ENCODE peak calls at places on chromosomes 16 and 17, in four cellular contexts. S, P, Y and Q are unnamed samples.
A peak's percentile ranks its signal among the peaks of the same experiment; 100 is the strongest.

GRCh38 chr17:21287703-21288449 is 3.4 kb downstream of the MAP2K3 start:
- DNase-seq in P (peak; percentile 96), S (peak; percentile 94), Y (peak; percentile 79), Q (peak; percentile 98)

GRCh38 chr16:22624038-22624656 is 113.5 kb downstream of the NPIPB5 start:
- DNase-seq in P (no peak), S (no peak), Y (no peak), Q (no peak)

GRCh38 chr16:1383556-1383955 is 30.9 kb downstream of the UNKL start:
- DNase-seq in P (no peak), S (no peak), Y (no peak), Q (no peak)

GRCh38 chr17:50148226-50149098 is 2.0 kb downstream of the PPP1R9B start:
- DNase-seq in P (peak; percentile 51), Y (no peak), S (no peak), Q (peak; percentile 82)

GRCh38 chr17:7632492-7632894 is 2.6 kb downstream of the SHBG start:
- DNase-seq in Y (no peak), P (peak; percentile 17), S (peak; percentile 15), Q (peak; percentile 48)

GRCh38 chr17:556431-556995 is 158.1 kb downstream of the VPS53 start:
- DNase-seq in Y (no peak), S (no peak), P (no peak), Q (no peak)

GRCh38 chr17:10156579-10157488 is 41.6 kb downstream of the GAS7 start:
- DNase-seq in P (no peak), Y (no peak), S (no peak), Q (peak; percentile 84)

GRCh38 chr17:14341866-14342265 is 41.0 kb downstream of the HS3ST3B1 start:
- DNase-seq in Y (no peak), S (no peak), P (no peak), Q (no peak)

GRCh38 chr17:82241183-82241925 is 12.5 kb downstream of the SLC16A3 start:
- DNase-seq in Y (peak; percentile 41), P (no peak), S (no peak), Q (peak; percentile 91)

GRCh38 chr16:74611721-74612120 is 4.8 kb upstream of the GLG1 start:
- DNase-seq in S (no peak), P (no peak), Y (no peak), Q (no peak)

GRCh38 chr16:15879255-15879804 is 9.1 kb downstream of the CEP20 start:
- DNase-seq in Y (no peak), S (peak; percentile 81), P (no peak), Q (no peak)

GRCh38 chr16:73916839-73917594 is 379.6 kb upstream of the PSMD7 start:
- DNase-seq in S (no peak), Y (no peak), P (no peak), Q (no peak)

GRCh38 chr16:1708083-1708767 is 2.2 kb downstream of the MAPK8IP3 start:
- DNase-seq in Y (no peak), S (no peak), P (no peak), Q (no peak)